ENCODE peak calls at places on chromosome 14, in seven cellular contexts. H, X, M, O, J, U and B are unnamed samples.

GRCh38 chr14:77014004-77014604 is 14.4 kb downstream of the IRF2BPL start:
- DNase-seq in H (no peak), X (peak), M (no peak), O (peak), J (no peak), U (no peak), B (peak)

GRCh38 chr14:79602023-79602422 is 609.3 kb downstream of the DIO2 start:
- DNase-seq in H (no peak), X (no peak), M (no peak), O (no peak), J (no peak), U (no peak), B (no peak)

GRCh38 chr14:77088219-77088618 is 9.8 kb upstream of the CIPC start:
- DNase-seq in H (no peak), X (no peak), M (no peak), O (peak), J (no peak), U (no peak), B (peak)

GRCh38 chr14:37246427-37246829 is 48.7 kb downstream of the MIPOL1 start:
- DNase-seq in H (peak), X (peak), M (no peak), O (no peak), J (no peak), U (no peak), B (no peak)

GRCh38 chr14:89607453-89607852 is 190.4 kb upstream of the FOXN3 start:
- DNase-seq in H (no peak), X (peak), M (no peak), O (no peak), J (no peak), U (no peak), B (no peak)

GRCh38 chr14:68173227-68173972 is 353.8 kb downstream of the RAD51B start:
- DNase-seq in H (no peak), X (peak), M (no peak), O (no peak), J (no peak), U (no peak), B (no peak)

GRCh38 chr14:78790262-78790661 is 620.1 kb downstream of the NRXN3 start:
- DNase-seq in H (no peak), X (no peak), M (peak), O (no peak), J (no peak), U (no peak), B (no peak)

GRCh38 chr14:54208751-54209150 is 188.1 kb upstream of the CDKN3 start:
- DNase-seq in H (no peak), X (no peak), M (no peak), O (no peak), J (no peak), U (no peak), B (no peak)

GRCh38 chr14:74389980-74390379 is 36.0 kb downstream of the SYNDIG1L start:
- DNase-seq in H (no peak), X (no peak), M (no peak), O (no peak), J (no peak), U (no peak), B (no peak)

GRCh38 chr14:92511472-92512247 is 1.9 kb upstream of the RIN3 start:
- DNase-seq in H (peak), X (peak), M (no peak), O (peak), J (no peak), U (no peak), B (no peak)

GRCh38 chr14:29069228-29069627 is 302.6 kb downstream of the FOXG1 start:
- DNase-seq in H (no peak), X (no peak), M (no peak), O (no peak), J (no peak), U (no peak), B (no peak)

GRCh38 chr14:22180045-22180444 is 409.0 kb downstream of the DAD1 start:
- DNase-seq in H (no peak), X (no peak), M (no peak), O (no peak), J (no peak), U (no peak), B (no peak)

GRCh38 chr14:54435500-54435981 is 5.6 kb downstream of the CNIH1 start:
- DNase-seq in H (peak), X (peak), M (no peak), O (no peak), J (no peak), U (no peak), B (no peak)

GRCh38 chr14:32050839-32051238 is 26.3 kb upstream of the ARHGAP5 start:
- DNase-seq in H (no peak), X (no peak), M (no peak), O (no peak), J (no peak), U (no peak), B (no peak)

GRCh38 chr14:68084256-68084655 is 264.7 kb downstream of the RAD51B start:
- DNase-seq in H (no peak), X (no peak), M (no peak), O (no peak), J (no peak), U (no peak), B (no peak)

GRCh38 chr14:74541225-74541624 is 47.7 kb downstream of the ISCA2 start:
- DNase-seq in H (no peak), X (no peak), M (no peak), O (no peak), J (no peak), U (no peak), B (no peak)

GRCh38 chr14:71119075-71119474 is 211.8 kb downstream of the PCNX1 start:
- DNase-seq in H (no peak), X (peak), M (no peak), O (no peak), J (no peak), U (no peak), B (no peak)

GRCh38 chr14:85532981-85533820 is 3.3 kb downstream of the FLRT2 start:
- DNase-seq in H (no peak), X (peak), M (peak), O (peak), J (no peak), U (peak), B (peak)

GRCh38 chr14:24903337-24903736 is 146.6 kb downstream of the STXBP6 start:
- DNase-seq in H (peak), X (peak), M (no peak), O (no peak), J (no peak), U (no peak), B (no peak)

GRCh38 chr14:23442721-23443356 is 7.4 kb upstream of the MYH7 start:
- DNase-seq in H (no peak), X (no peak), M (no peak), O (no peak), J (no peak), U (no peak), B (no peak)

GRCh38 chr14:67199016-67199415 is 9.8 kb downstream of the GARIN2 start:
- DNase-seq in H (no peak), X (no peak), M (no peak), O (no peak), J (no peak), U (no peak), B (no peak)

GRCh38 chr14:102487204-102487577 is 22.4 kb downstream of the ANKRD9 start:
- DNase-seq in H (no peak), X (peak), M (no peak), O (no peak), J (no peak), U (no peak), B (no peak)

GRCh38 chr14:96038558-96038919 is 623 bp upstream of the C14orf132 start:
- DNase-seq in H (no peak), X (no peak), M (no peak), O (no peak), J (no peak), U (no peak), B (no peak)

DNA sequence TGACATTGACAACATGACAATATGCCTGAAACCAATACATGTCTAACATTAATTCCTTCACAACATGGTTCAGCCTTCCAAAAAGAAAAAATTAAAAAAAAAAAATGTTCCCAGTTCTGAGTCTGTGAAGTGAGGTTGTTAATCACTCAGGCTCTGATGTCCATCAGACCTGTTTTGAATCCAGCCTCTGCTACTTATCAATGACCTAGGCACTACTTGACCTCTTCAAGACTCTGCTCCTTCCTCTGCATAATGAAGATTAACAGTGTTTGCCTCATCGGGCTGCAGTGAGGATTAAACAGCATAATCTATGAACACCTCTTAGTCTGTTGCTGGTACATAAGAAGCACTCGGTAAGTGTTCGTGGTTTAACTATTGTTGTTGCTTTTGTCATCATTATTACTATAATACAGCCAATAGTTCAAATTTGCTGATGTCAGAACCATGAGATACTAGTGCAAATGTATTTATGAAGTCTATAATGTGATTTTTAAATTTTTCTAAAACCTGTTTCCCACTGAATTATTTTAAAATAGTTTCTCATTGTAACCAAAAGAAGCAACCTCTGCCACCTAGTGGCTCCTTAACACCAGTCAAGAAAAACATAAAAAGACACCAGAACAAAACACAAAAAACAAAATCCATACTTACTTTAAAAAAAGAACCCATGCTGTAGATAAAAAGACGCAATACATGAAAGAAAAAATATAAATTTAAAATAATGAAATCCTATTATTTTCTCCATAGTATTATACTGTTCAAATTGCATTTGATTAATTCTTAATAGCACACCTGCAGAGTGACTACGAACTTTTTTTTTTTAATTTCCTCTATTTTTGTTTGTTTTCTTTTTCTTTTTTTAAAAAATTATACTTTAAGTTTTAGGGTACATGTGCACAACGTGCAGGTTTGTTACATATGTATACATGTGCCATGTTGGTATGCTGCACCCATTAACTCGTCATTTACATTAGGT is 20.3 kb upstream of the TMX1 start:
- DNase-seq in H (no peak), X (peak), M (no peak), O (no peak), J (no peak), U (no peak), B (no peak)
- TF ChIP-seq CTCF in H (peak), X (peak), M (peak), O (peak), J (peak), U (peak), B (peak)

GRCh38 chr14:60647081-60647836 is 2.0 kb downstream of the SIX1 start:
- DNase-seq in H (no peak), X (no peak), M (peak), O (peak), J (no peak), U (peak), B (peak)

GRCh38 chr14:60649815-60650381 is 621 bp upstream of the SIX1 start:
- DNase-seq in H (no peak), X (no peak), M (no peak), O (peak), J (no peak), U (peak), B (no peak)

GRCh38 chr14:60647837-60648168 is 1.5 kb downstream of the SIX1 start:
- DNase-seq in H (no peak), X (no peak), M (no peak), O (peak), J (no peak), U (no peak), B (no peak)

GRCh38 chr14:60648934-60649814 is at the start of gene SIX1:
- DNase-seq in H (peak), X (peak), M (peak), O (peak), J (no peak), U (peak), B (peak)

GRCh38 chr14:60648169-60648933 is 926 bp downstream of the SIX1 start:
- DNase-seq in H (no peak), X (no peak), M (peak), O (peak), J (no peak), U (peak), B (no peak)
- TF ChIP-seq CTCF in H (no peak), X (no peak), M (no peak), O (no peak), J (no peak), U (no peak), B (no peak)

GRCh38 chr14:53180272-53181221 is 27.4 kb upstream of the DDHD1 start:
- DNase-seq in H (peak), X (no peak), M (no peak), O (no peak), J (peak), U (no peak), B (no peak)
- TF ChIP-seq CTCF in H (peak), X (peak), M (peak), O (no peak), J (peak), U (no peak), B (no peak)

GRCh38 chr14:59511916-59512530 is 27.7 kb downstream of the JKAMP start:
- DNase-seq in H (no peak), X (no peak), M (peak), O (no peak), J (no peak), U (peak), B (no peak)
- TF ChIP-seq CTCF in H (peak), X (peak), M (peak), O (peak), J (peak), U (peak), B (no peak)

GRCh38 chr14:104101651-104102281 is 16.3 kb downstream of the ASPG start:
- DNase-seq in H (no peak), X (no peak), M (no peak), O (no peak), J (no peak), U (peak), B (no peak)
- TF ChIP-seq CTCF in H (no peak), X (no peak), M (no peak), O (no peak), J (no peak), U (no peak), B (no peak)

DNA sequence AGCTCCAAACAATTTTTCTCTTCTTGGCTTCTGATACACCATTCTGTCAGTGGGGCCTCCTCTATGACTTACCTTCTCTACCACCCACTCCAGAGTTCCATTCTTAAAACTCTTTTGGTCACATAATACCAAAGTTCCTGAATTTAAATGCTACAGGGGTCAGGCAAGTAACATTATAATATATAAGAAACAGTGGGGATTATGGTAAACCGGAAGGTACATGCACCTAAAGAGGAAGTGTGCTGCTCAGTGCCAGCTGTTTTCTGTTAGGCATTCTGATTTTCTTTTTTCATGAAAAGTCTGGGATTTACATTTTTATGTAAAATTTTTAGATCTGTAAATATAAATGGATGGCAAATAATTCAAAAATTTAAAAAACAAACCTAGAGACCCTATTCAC is 39.9 kb downstream of the SOS2 start:
- DNase-seq in H (no peak), X (no peak), M (no peak), O (no peak), J (no peak), U (no peak), B (no peak)
- TF ChIP-seq CTCF in H (no peak), X (no peak), M (no peak), O (no peak), J (no peak), U (no peak), B (no peak)